ENCODE peak calls at places on chromosome 3, in five cellular contexts. One of them, this sample, is unnamed.

GRCh38 chr3:13762931-13763330 is 116.9 kb downstream of the WNT7A start:
- DNase-seq in T-helper 2 cell: no peak
- DNase-seq in AG09309: no peak
- DNase-seq in HFF-Myc: no peak
- DNase-seq in AG04450: no peak
- DNase-seq in this sample: no peak

GRCh38 chr3:101179637-101180036 is 140.7 kb downstream of the IMPG2 start:
- DNase-seq in AG09309: peak
- DNase-seq in AG04450: no peak
- DNase-seq in T-helper 2 cell: no peak
- DNase-seq in HFF-Myc: no peak
- DNase-seq in this sample: peak

GRCh38 chr3:50708620-50709019 is 33.9 kb downstream of the DOCK3 start:
- DNase-seq in AG09309: no peak
- DNase-seq in HFF-Myc: no peak
- DNase-seq in T-helper 2 cell: no peak
- DNase-seq in AG04450: no peak
- DNase-seq in this sample: no peak

GRCh38 chr3:50154840-50155490 is at the start of gene SEMA3F:
- DNase-seq in AG09309: no peak
- DNase-seq in HFF-Myc: no peak
- DNase-seq in AG04450: no peak
- DNase-seq in T-helper 2 cell: peak
- DNase-seq in this sample: no peak

GRCh38 chr3:52742418-52743041 is 28.2 kb downstream of the NEK4 start:
- DNase-seq in T-helper 2 cell: peak
- DNase-seq in HFF-Myc: no peak
- DNase-seq in AG09309: no peak
- DNase-seq in AG04450: no peak
- DNase-seq in this sample: no peak

GRCh38 chr3:110618512-110619226 is 452.9 kb upstream of the NECTIN3 start:
- DNase-seq in T-helper 2 cell: no peak
- DNase-seq in AG09309: no peak
- DNase-seq in AG04450: no peak
- DNase-seq in HFF-Myc: no peak
- DNase-seq in this sample: no peak

GRCh38 chr3:41700155-41700554 is 261.7 kb downstream of the ULK4 start:
- DNase-seq in AG04450: no peak
- DNase-seq in T-helper 2 cell: no peak
- DNase-seq in AG09309: no peak
- DNase-seq in HFF-Myc: no peak
- DNase-seq in this sample: no peak

GRCh38 chr3:180048840-180049239 is 12.1 kb upstream of the PEX5L start:
- DNase-seq in HFF-Myc: no peak
- DNase-seq in T-helper 2 cell: no peak
- DNase-seq in AG04450: no peak
- DNase-seq in AG09309: peak
- DNase-seq in this sample: peak

GRCh38 chr3:146948161-146948560 is 343.0 kb upstream of the PLSCR5 start:
- DNase-seq in AG09309: no peak
- DNase-seq in T-helper 2 cell: no peak
- DNase-seq in HFF-Myc: no peak
- DNase-seq in AG04450: no peak
- DNase-seq in this sample: no peak

GRCh38 chr3:54917862-54918261 is 10.0 kb downstream of the LRTM1 start:
- DNase-seq in T-helper 2 cell: no peak
- DNase-seq in AG04450: no peak
- DNase-seq in AG09309: no peak
- DNase-seq in HFF-Myc: no peak
- DNase-seq in this sample: no peak

GRCh38 chr3:183094711-183095110 is 4.6 kb downstream of the MCCC1 start:
- DNase-seq in T-helper 2 cell: peak
- DNase-seq in AG09309: no peak
- DNase-seq in HFF-Myc: no peak
- DNase-seq in AG04450: no peak
- DNase-seq in this sample: no peak

GRCh38 chr3:9067352-9067975 is 104.2 kb upstream of the RAD18 start:
- DNase-seq in T-helper 2 cell: peak
- DNase-seq in HFF-Myc: peak
- DNase-seq in AG04450: peak
- DNase-seq in AG09309: peak
- DNase-seq in this sample: peak

GRCh38 chr3:177694316-177694715 is 497.0 kb upstream of the TBL1XR1 start:
- DNase-seq in AG09309: peak
- DNase-seq in HFF-Myc: peak
- DNase-seq in AG04450: peak
- DNase-seq in T-helper 2 cell: no peak
- DNase-seq in this sample: no peak

GRCh38 chr3:123831420-123831819 is 52.7 kb downstream of the MYLK start:
- DNase-seq in T-helper 2 cell: no peak
- DNase-seq in HFF-Myc: no peak
- DNase-seq in AG09309: no peak
- DNase-seq in AG04450: no peak
- DNase-seq in this sample: no peak

GRCh38 chr3:32373844-32374243 is 17.8 kb upstream of the CMTM7 start:
- DNase-seq in T-helper 2 cell: no peak
- DNase-seq in AG04450: no peak
- DNase-seq in HFF-Myc: no peak
- DNase-seq in AG09309: no peak
- DNase-seq in this sample: no peak

GRCh38 chr3:42498791-42499477 is 3.5 kb upstream of the VIPR1 start:
- DNase-seq in AG09309: no peak
- DNase-seq in HFF-Myc: no peak
- DNase-seq in T-helper 2 cell: peak
- DNase-seq in AG04450: no peak
- DNase-seq in this sample: no peak

GRCh38 chr3:185029071-185029470 is 123.8 kb downstream of the C3orf70 start:
- DNase-seq in AG09309: no peak
- DNase-seq in T-helper 2 cell: no peak
- DNase-seq in HFF-Myc: no peak
- DNase-seq in AG04450: no peak
- DNase-seq in this sample: no peak

GRCh38 chr3:187006884-187007630 is 76.7 kb downstream of the ST6GAL1 start:
- DNase-seq in AG04450: no peak
- DNase-seq in HFF-Myc: no peak
- DNase-seq in T-helper 2 cell: peak
- DNase-seq in AG09309: no peak
- DNase-seq in this sample: no peak

GRCh38 chr3:12588039-12588673 is 31.3 kb downstream of the MKRN2 start:
- DNase-seq in AG04450: no peak
- DNase-seq in T-helper 2 cell: no peak
- DNase-seq in HFF-Myc: no peak
- DNase-seq in AG09309: no peak
- DNase-seq in this sample: no peak

GRCh38 chr3:71652786-71653419 is 69.4 kb upstream of the FOXP1 start:
- DNase-seq in HFF-Myc: no peak
- DNase-seq in T-helper 2 cell: peak
- DNase-seq in AG04450: peak
- DNase-seq in AG09309: peak
- DNase-seq in this sample: peak

This sample was measured in AG04449.